ENCODE peak calls at places on chromosomes 13 and 19, in four cellular contexts. K, Z, B and S are unnamed samples. For H3K4me1, the result is how much of the 10 kb centered on the place peaks cover.

GRCh38 chr19:13823901-13824300 is 28.7 kb downstream of the ZSWIM4 start:
- DNase-seq in K (no peak), Z (no peak), B (no peak), S (no peak)

GRCh38 chr13:102369303-102369702 is 32.5 kb downstream of the FGF14 start:
- DNase-seq in Z (no peak), B (no peak), K (no peak), S (no peak)

GRCh38 chr19:38034153-38034835 is 127.3 kb downstream of the SIPA1L3 start:
- DNase-seq in B (no peak), K (no peak), Z (peak), S (no peak)

GRCh38 chr19:46713781-46714522 is 3.0 kb downstream of the PRKD2 start:
- DNase-seq in K (peak), Z (peak), B (peak), S (peak)

GRCh38 chr19:3504723-3505122 is 1.4 kb upstream of the FZR1 start:
- DNase-seq in Z (peak), B (no peak), K (no peak), S (no peak)

GRCh38 chr19:424546-424945 is 15.6 kb upstream of the C2CD4C start:
- DNase-seq in K (no peak), B (no peak), Z (no peak), S (no peak)

GRCh38 chr19:52095172-52096014 is at the start of gene ZNF841:
- DNase-seq in Z (peak), K (peak), B (peak), S (peak)

GRCh38 chr13:44474122-44474910 is 100.7 kb downstream of the SERP2 start:
- DNase-seq in B (no peak), Z (peak), K (no peak), S (no peak)

GRCh38 chr19:16326401-16327130 is 1.9 kb downstream of the KLF2 start:
- DNase-seq in K (no peak), B (peak), Z (peak), S (peak)

GRCh38 chr19:1811472-1811894 is 593 bp downstream of the ATP8B3 start:
- DNase-seq in Z (peak), K (peak), B (no peak), S (peak)

GRCh38 chr19:42206871-42207755 is 10.4 kb downstream of the DEDD2 start:
- DNase-seq in Z (no peak), K (no peak), B (no peak), S (no peak)

GRCh38 chr19:17243854-17244617 is 1.7 kb downstream of the NR2F6 start:
- DNase-seq in K (peak), B (peak), Z (peak), S (no peak)

GRCh38 chr13:77475345-77476084 is 60.0 kb upstream of the SCEL start:
- DNase-seq in Z (no peak), B (no peak), K (no peak), S (no peak)
- H3K4me3 ChIP-seq in Z (no peak), B (no peak), K (no peak), S (no peak)

GRCh38 chr13:51175639-51176038 is 46.6 kb upstream of the FAM124A start:
- DNase-seq in B (no peak), K (no peak), Z (no peak), S (no peak)
- H3K4me1 ChIP-seq in B (under half), K (under half), Z (under half), S (under half)

DNA sequence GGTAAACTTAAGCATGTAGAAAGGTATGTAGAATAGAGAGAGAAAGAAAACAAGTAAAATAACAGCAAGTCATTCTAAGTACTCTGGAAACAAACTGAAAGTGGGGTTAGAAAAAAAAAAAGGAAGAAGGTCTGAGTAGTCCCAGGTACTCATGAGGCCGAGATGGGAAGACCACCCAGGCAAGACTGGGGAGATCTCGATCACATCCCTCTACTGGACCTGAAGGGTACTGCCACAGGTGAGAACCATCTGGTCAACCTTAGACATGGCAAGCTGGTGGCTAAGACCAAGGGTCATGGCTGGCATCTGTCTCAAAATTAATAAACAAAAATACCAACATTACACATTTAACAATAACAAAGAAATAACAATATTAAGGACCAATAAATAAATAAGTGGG is 36.3 kb upstream of the ZNF724 start:
- DNase-seq in Z (no peak), K (no peak), B (no peak), S (no peak)
- TF ChIP-seq CTCF in Z (no peak), K (no peak), B (no peak), S (no peak)

DNA sequence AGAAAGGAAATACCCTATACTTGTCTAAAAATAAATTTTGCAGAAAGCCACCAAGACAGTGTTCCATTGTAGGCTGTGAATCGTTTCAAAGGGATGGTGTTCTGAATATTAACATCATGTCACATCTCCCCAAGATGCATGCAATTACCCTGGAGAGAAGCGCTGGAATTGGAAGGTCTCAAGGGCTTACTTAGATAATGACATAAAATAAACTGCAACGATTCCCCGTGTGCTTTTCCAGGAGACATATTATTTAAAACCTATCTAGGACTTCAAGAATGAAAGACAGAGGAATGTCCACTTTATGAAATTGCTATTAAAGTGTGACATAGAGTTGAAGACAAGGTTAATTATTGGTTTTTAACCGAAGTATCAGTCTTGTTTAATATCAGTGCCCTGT is 91.8 kb downstream of the EFNB2 start:
- DNase-seq in B (no peak), Z (no peak), K (no peak), S (no peak)
- H3K4me3 ChIP-seq in B (no peak), Z (no peak), K (no peak), S (no peak)

GRCh38 chr13:33129094-33129832 is 113.0 kb downstream of the KL start:
- DNase-seq in Z (no peak), K (no peak), B (no peak), S (no peak)

GRCh38 chr13:33123066-33123940 is 107.1 kb downstream of the KL start:
- DNase-seq in K (no peak), Z (peak), B (peak), S (no peak)

GRCh38 chr13:33128134-33128533 is 111.9 kb downstream of the KL start:
- DNase-seq in B (no peak), K (no peak), Z (no peak), S (no peak)

GRCh38 chr13:33126909-33127607 is 110.8 kb downstream of the KL start:
- DNase-seq in K (peak), B (peak), Z (peak), S (no peak)

DNA sequence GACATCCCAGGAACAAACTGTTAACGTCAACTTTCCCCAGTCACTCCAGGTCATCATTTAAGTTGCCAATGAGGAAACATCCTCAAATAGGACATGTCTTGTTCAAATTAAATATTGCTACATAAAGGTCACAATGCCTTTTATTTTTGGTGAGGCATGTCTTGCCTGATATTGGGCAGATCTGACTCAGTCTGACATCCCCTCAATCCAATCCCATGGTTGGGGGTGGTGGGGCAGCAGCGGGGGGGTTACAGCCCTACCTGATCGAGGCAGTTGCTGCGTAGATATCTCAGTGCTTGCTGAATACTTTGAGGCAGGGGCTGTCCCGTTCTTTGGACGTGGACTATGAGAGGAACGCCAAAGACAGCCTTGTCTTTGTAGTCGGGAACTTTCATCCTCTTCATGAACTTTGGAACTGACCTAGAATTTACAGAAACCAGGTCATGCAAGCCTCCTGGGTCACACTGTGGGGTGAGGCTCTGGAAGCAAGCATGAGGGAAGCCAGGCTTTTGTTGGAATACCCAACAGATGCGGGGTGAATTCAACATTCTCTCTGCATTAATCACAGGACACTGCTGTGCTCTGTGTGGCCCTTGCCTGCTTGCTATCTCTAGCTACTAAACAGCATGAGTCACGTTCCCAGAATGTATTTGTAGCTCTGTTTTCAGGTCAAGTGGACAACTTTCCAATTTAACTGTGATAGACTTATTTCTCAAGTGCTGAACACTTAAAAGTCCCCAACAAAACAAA is 109.8 kb downstream of the KL start:
- DNase-seq in Z (peak), B (peak), K (peak), S (peak)
- H3K4me1 ChIP-seq in Z (under half), B (half or more), K (under half), S (under half)

GRCh38 chr19:11382898-11383705 is 1.0 kb downstream of the EPOR start:
- DNase-seq in B (peak), K (no peak), Z (peak), S (peak)

GRCh38 chr19:11383706-11384048 is 437 bp downstream of the EPOR start:
- DNase-seq in K (no peak), Z (no peak), B (no peak), S (no peak)

GRCh38 chr19:11379857-11380350 is 4.2 kb downstream of the EPOR start:
- DNase-seq in K (no peak), B (no peak), Z (no peak), S (no peak)

GRCh38 chr19:11380653-11381534 is 3.2 kb downstream of the EPOR start:
- DNase-seq in K (peak), B (peak), Z (peak), S (peak)

DNA sequence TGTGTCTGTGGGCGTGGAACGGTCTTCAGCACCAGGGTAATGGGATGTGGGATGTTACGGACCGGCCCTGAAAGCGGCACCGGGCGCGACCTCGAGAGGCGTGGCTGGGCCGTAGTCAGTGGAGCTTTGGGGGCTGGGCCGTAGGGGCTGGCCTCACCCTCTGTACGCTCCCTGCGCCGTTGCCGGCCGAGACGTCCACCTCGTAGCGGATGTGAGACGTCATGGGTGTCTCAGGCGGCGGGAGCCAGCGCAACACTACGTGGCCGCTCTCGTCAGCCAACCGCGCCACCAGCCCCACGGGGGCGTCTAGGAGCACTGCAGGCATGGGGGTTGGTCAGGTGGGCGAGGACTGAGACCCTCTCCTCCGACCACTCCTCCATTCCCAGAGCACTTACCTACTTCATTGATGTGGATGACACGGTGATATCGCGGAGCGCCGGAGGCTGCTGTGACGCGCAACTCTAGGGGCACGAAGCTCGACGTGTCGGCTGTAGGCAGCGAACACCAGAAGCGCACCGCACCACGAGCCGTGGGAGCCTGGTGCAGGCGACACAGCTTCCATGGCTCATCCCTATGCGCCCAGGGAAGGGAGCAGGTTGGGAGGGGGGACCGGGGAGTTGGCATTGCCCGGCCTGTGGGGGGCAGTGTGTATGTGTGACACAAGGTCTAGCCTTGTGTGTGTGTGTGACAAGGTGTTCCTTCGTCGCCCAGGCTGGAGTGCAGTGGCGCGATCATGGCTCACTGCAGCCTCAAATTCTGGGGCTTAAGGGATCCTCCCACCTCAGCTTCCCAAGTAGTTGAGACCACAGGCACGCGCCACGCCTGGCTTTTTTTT is 2.4 kb downstream of the EPOR start:
- DNase-seq in K (peak), B (peak), Z (peak), S (peak)
- TF ChIP-seq CTCF in K (no peak), B (no peak), Z (peak), S (no peak)